ENCODE peak calls at places on chromosome 5, in eight cellular contexts. Z, G, C, K, I, D, N and A are unnamed samples. For H3K27me3, the result is how much of the 10 kb centered on the place peaks cover.

GRCh38 chr5:168162464-168162863 is 129.0 kb upstream of the WWC1 start:
- DNase-seq in Z (no peak), G (no peak), C (no peak), K (no peak), I (no peak), D (no peak), N (no peak), A (peak)

GRCh38 chr5:21236896-21237830 is 1249.2 kb upstream of the CDH18 start:
- DNase-seq in Z (no peak), G (no peak), C (no peak), K (no peak), I (no peak), D (no peak), N (no peak), A (no peak)

GRCh38 chr5:112694853-112695709 is 42.6 kb upstream of the APC start:
- DNase-seq in Z (no peak), G (no peak), C (no peak), K (no peak), I (no peak), D (no peak), N (peak), A (no peak)

GRCh38 chr5:129771058-129771838 is 23.4 kb downstream of the MINAR2 start:
- DNase-seq in Z (peak), G (peak), C (peak), K (peak), I (peak), D (peak), N (peak), A (peak)

GRCh38 chr5:146345240-146345577 is 6.6 kb downstream of the POU4F3 start:
- DNase-seq in Z (no peak), G (no peak), C (no peak), K (no peak), I (no peak), D (no peak), N (no peak), A (peak)

GRCh38 chr5:140800816-140801493 is at the start of gene PCDHA3:
- DNase-seq in Z (peak), G (no peak), C (no peak), K (no peak), I (peak), D (no peak), N (no peak), A (no peak)

GRCh38 chr5:122078116-122078865 is at the start of gene LOX:
- DNase-seq in Z (peak), G (peak), C (no peak), K (peak), I (peak), D (peak), N (peak), A (peak)

GRCh38 chr5:76788362-76788761 is 30.5 kb upstream of the F2RL1 start:
- DNase-seq in Z (no peak), G (no peak), C (no peak), K (no peak), I (no peak), D (no peak), N (no peak), A (no peak)

GRCh38 chr5:177303925-177304391 is 359 bp downstream of the PRELID1 start:
- DNase-seq in Z (peak), G (no peak), C (no peak), K (no peak), I (no peak), D (no peak), N (no peak), A (peak)

GRCh38 chr5:88659529-88660325 is 223.3 kb downstream of the MEF2C start:
- DNase-seq in Z (no peak), G (no peak), C (no peak), K (peak), I (peak), D (peak), N (no peak), A (peak)

GRCh38 chr5:176466245-176466871 is 18.2 kb downstream of the FAF2 start:
- DNase-seq in Z (peak), G (no peak), C (no peak), K (no peak), I (no peak), D (no peak), N (peak), A (no peak)

GRCh38 chr5:180598797-180599589 is 7.7 kb upstream of the SCGB3A1 start:
- DNase-seq in Z (peak), G (no peak), C (no peak), K (no peak), I (peak), D (no peak), N (no peak), A (peak)

GRCh38 chr5:138128344-138128743 is 10.9 kb downstream of the NME5 start:
- DNase-seq in Z (no peak), G (no peak), C (no peak), K (no peak), I (no peak), D (no peak), N (no peak), A (no peak)

GRCh38 chr5:138129347-138129746 is 9.9 kb downstream of the NME5 start:
- DNase-seq in Z (no peak), G (no peak), C (no peak), K (no peak), I (no peak), D (no peak), N (no peak), A (no peak)

GRCh38 chr5:138132543-138132942 is 6.7 kb downstream of the NME5 start:
- DNase-seq in Z (no peak), G (no peak), C (no peak), K (no peak), I (no peak), D (no peak), N (no peak), A (no peak)
- H3K27me3 ChIP-seq in Z (under half), G (under half), C (under half), K (under half), I (under half), D (under half), N (under half), A (under half)

GRCh38 chr5:172194985-172195774 is 1.2 kb downstream of the EFCAB9 start:
- DNase-seq in Z (no peak), G (no peak), C (no peak), K (no peak), I (no peak), D (no peak), N (peak), A (peak)
- H3K27me3 ChIP-seq in Z (under half), G (under half), C (under half), K (under half), I (under half), D (under half), N (under half), A (under half)

GRCh38 chr5:135648109-135648508 is 69.3 kb upstream of the CXCL14 start:
- DNase-seq in Z (no peak), G (no peak), C (no peak), K (no peak), I (no peak), D (no peak), N (no peak), A (no peak)

GRCh38 chr5:135645781-135646180 is 67.0 kb upstream of the CXCL14 start:
- DNase-seq in Z (no peak), G (no peak), C (no peak), K (no peak), I (no peak), D (no peak), N (no peak), A (no peak)

GRCh38 chr5:135654646-135655045 is 75.9 kb upstream of the CXCL14 start:
- DNase-seq in Z (no peak), G (no peak), C (no peak), K (no peak), I (no peak), D (no peak), N (no peak), A (no peak)

GRCh38 chr5:135651156-135651555 is 72.4 kb upstream of the CXCL14 start:
- DNase-seq in Z (no peak), G (no peak), C (no peak), K (no peak), I (no peak), D (no peak), N (no peak), A (no peak)

DNA sequence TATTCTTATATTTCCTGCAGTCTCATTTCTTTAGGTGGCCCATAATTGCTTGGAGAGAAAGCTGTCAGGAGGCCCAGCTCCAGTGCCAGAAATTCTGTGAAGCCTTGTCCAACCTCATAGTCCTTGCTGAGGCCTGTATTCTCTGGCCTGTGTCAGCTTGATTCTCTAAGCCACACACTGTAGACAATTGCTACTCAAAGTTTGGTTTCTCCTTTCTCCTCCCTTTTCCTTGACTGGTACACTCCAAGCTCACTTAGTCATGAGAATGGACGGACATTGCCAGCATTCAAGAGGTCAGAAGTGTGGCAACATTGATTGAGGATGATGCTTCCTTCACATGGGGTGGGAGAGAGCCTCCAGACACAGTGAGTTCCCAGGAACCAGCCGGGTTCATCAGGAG is 71.3 kb upstream of the CXCL14 start:
- DNase-seq in Z (no peak), G (no peak), C (no peak), K (no peak), I (no peak), D (no peak), N (no peak), A (no peak)
- H3K27me3 ChIP-seq in Z (under half), G (under half), C (under half), K (under half), I (under half), D (under half), N (under half), A (under half)

DNA sequence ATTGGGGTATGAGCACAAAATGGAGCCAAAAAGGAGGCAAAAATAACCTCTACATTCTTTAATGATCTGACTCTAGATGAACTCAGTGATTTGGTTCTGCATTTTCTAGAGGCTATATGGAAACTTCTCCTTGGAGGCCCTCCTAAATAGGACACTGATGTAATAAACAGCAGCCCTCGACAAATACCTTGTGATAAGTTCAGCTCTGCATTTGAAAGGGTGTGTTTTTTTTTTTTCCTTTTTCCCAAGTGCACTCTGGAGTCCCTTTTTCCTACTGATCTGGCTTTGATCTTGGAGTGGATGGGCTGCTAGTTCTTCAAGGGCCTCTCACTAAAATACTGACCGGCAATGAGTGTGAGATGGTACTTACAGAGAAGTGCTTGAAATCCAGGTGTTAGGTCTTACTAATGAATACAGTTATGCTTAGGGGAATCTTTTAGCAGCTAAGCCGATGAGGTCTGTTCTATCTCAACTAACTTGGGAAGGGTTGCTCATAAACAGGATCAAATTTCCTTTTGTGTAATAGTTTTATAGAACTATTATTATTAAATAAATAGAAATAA is 161.7 kb downstream of the MAST4 start:
- DNase-seq in Z (no peak), G (no peak), C (no peak), K (no peak), I (no peak), D (no peak), N (no peak), A (no peak)
- H3K27me3 ChIP-seq in Z (under half), G (under half), C (under half), K (under half), I (under half), D (under half), N (under half), A (under half)

GRCh38 chr5:66818935-66819328 is 222.7 kb downstream of the MAST4 start:
- DNase-seq in Z (no peak), G (no peak), C (no peak), K (no peak), I (no peak), D (no peak), N (no peak), A (no peak)
- H3K27me3 ChIP-seq in Z (under half), G (under half), C (under half), K (under half), I (under half), D (under half), N (under half), A (under half)

DNA sequence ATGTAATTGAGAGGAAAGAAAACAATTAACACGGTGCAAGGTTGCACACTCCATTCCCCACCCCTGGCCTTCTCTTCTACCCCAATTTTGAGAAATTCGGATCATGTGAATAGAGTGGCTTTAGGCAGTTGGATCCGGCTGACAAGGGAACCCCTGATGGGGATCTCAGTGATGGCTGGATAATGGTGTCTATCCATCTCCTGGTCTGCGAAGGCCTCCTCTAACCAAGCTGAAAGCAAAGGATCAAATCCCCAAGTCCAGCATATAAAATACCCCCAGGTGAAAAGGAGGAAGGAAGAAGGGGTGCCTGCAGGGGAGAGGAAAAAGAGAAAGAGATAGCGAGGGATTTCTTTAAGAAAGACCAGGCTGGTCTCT is 16.0 kb downstream of the NR2F1 start:
- DNase-seq in Z (no peak), G (no peak), C (no peak), K (no peak), I (no peak), D (no peak), N (no peak), A (peak)
- H3K27me3 ChIP-seq in Z (half or more), G (under half), C (half or more), K (half or more), I (half or more), D (half or more), N (under half), A (half or more)

GRCh38 chr5:106865279-106865678 is 805.5 kb downstream of the EFNA5 start:
- DNase-seq in Z (no peak), G (no peak), C (no peak), K (no peak), I (no peak), D (no peak), N (no peak), A (no peak)

GRCh38 chr5:106858616-106859015 is 812.1 kb downstream of the EFNA5 start:
- DNase-seq in Z (no peak), G (no peak), C (no peak), K (no peak), I (no peak), D (peak), N (no peak), A (no peak)

GRCh38 chr5:106854941-106855340 is 815.8 kb downstream of the EFNA5 start:
- DNase-seq in Z (no peak), G (no peak), C (no peak), K (peak), I (no peak), D (no peak), N (no peak), A (no peak)

GRCh38 chr5:106862450-106863193 is 808.1 kb downstream of the EFNA5 start:
- DNase-seq in Z (no peak), G (no peak), C (no peak), K (no peak), I (no peak), D (no peak), N (no peak), A (no peak)

GRCh38 chr5:106860398-106861044 is 810.2 kb downstream of the EFNA5 start:
- DNase-seq in Z (no peak), G (no peak), C (no peak), K (no peak), I (no peak), D (no peak), N (no peak), A (no peak)
- H3K27me3 ChIP-seq in Z (under half), G (under half), C (under half), K (under half), I (under half), D (under half), N (under half), A (under half)

DNA sequence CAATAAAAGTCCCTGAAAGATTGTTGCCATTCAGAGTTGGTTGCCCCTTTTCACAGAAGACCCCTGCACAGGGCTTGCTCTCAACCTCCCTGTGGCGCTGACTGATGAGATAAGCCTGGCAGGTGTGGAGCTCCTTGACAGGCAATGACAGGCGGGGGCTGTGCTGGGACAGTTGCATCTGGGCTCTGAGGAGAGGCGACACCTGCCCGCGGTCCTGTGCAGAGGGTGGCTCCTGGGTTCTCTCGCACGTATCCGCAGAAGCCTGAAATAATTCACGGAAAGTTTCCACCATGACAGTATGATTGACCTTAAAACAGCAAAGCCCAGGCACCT is 19.8 kb upstream of the EXOC3 start:
- DNase-seq in Z (peak), G (no peak), C (no peak), K (no peak), I (no peak), D (no peak), N (no peak), A (no peak)
- H3K27me3 ChIP-seq in Z (under half), G (under half), C (under half), K (under half), I (under half), D (under half), N (under half), A (under half)

DNA sequence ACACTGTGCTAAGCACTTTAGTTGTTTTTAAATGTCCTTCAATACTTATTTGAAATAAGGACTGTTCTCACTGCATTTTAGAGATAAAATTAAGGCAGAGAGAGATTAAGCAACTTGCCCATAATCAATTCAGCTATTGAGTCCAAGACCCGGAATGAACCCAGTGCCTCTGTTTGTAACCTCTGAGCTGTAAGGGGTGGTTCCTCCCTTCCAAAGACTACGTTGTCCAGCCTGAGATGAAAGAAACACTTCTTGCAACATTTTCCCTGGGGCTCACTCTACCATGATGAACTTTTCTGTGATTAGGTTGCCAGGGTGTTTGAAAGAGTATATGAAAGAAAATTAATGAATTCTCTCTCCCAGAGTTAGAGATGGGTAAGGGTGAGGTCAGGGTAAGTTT is 22.0 kb upstream of the MAP1B start:
- DNase-seq in Z (no peak), G (peak), C (no peak), K (no peak), I (no peak), D (no peak), N (no peak), A (no peak)
- H3K27me3 ChIP-seq in Z (under half), G (under half), C (half or more), K (under half), I (under half), D (under half), N (under half), A (under half)